ENCODE peak calls at places on chromosomes 7 and 10, in ten cellular contexts. I is Calu3; K is NCI-H460; V is posterior cingulate gyrus; D is activated T-cell treated with anti-CD3 and anti-CD28 coated beads for 1 hour; L is neuronal stem cell; H is ACHN; Q is fibroblast of the aortic adventitia; W is OCI-LY7; N is effector memory CD4-positive, alpha-beta T cell. P is an unnamed sample.

GRCh38 chr7:139906879-139907278 is 77.8 kb downstream of the TBXAS1 start:
- DNase-seq in I (no peak), K (no peak), V (no peak), D (no peak), L (no peak), H (no peak), Q (no peak), W (no peak), N (no peak), P (no peak)

GRCh38 chr7:102415685-102416225 is 17.6 kb upstream of the ORAI2 start:
- DNase-seq in I (no peak), K (no peak), V (no peak), D (peak; percentile 36), L (no peak), H (no peak), Q (no peak), W (peak; percentile 67), N (peak; percentile 32), P (no peak)

GRCh38 chr7:44238116-44238695 is 37.4 kb downstream of the YKT6 start:
- DNase-seq in I (no peak), K (no peak), V (no peak), D (no peak), L (no peak), H (no peak), Q (no peak), W (no peak), N (no peak), P (no peak)

GRCh38 chr7:77416621-77417371 is 647 bp upstream of the GSAP start:
- DNase-seq in I (no peak), K (no peak), V (no peak), D (no peak), L (no peak), H (peak; percentile 38), Q (no peak), W (no peak), N (no peak), P (no peak)

GRCh38 chr10:117184821-117185220 is 12.5 kb upstream of the KCNK18 start:
- DNase-seq in I (no peak), K (no peak), V (no peak), D (no peak), L (no peak), H (no peak), Q (no peak), W (no peak), N (no peak), P (no peak)

GRCh38 chr7:157497367-157497743 is 160.6 kb downstream of the DNAJB6 start:
- DNase-seq in I (no peak), K (no peak), V (no peak), D (no peak), L (no peak), H (no peak), Q (no peak), W (no peak), N (no peak), P (no peak)

GRCh38 chr10:71085689-71086438 is 126.5 kb upstream of the UNC5B start:
- DNase-seq in I (no peak), K (no peak), V (no peak), D (no peak), L (peak; percentile 95), H (no peak), Q (no peak), W (no peak), N (no peak), P (no peak)

GRCh38 chr7:136326045-136326610 is 349.0 kb upstream of the MTPN start:
- DNase-seq in I (no peak), K (no peak), V (no peak), D (no peak), L (no peak), H (no peak), Q (no peak), W (no peak), N (no peak), P (no peak)

GRCh38 chr7:101911800-101912705 is 94.6 kb downstream of the CUX1 start:
- DNase-seq in I (no peak), K (no peak), V (no peak), D (no peak), L (no peak), H (peak; percentile 85), Q (peak; percentile 80), W (no peak), N (no peak), P (no peak)